ENCODE peak calls at places on chromosomes 7 and 10, in ten cellular contexts. U is astrocyte, G is Panc1, T is neural progenitor cell, D is brain microvascular endothelial cell, X is endothelial cell, I is H9, V is bronchial epithelial cell, O is AG04449, Q is heart right ventricle. N is an unnamed sample.

GRCh38 chr10:43140414-43140813 is 2.2 kb downstream of the CSGALNACT2 start:
- DNase-seq in T (no peak), I (no peak), Q (no peak), U (peak; percentile 89), O (peak; percentile 85), V (peak; percentile 99), D (peak; percentile 78), G (peak; percentile 91), X (no peak), N (no peak)

GRCh38 chr10:131846224-131847101 is 54.3 kb upstream of the PPP2R2D start:
- DNase-seq in D (no peak), O (no peak), G (no peak), V (no peak), I (peak; percentile 24), U (no peak), Q (no peak), T (no peak), X (no peak), N (no peak)

GRCh38 chr7:129829677-129830631 is 122.8 kb downstream of the UBE2H start:
- DNase-seq in T (peak; percentile 92), X (peak; percentile 60), V (peak; percentile 71), U (peak; percentile 72), Q (peak; percentile 62), G (peak; percentile 67), O (no peak), I (peak; percentile 79), D (peak; percentile 56), N (peak; percentile 58)

GRCh38 chr10:100939763-100940344 is 27.1 kb downstream of the SLF2 start:
- DNase-seq in Q (no peak), G (no peak), V (no peak), X (no peak), I (no peak), D (no peak), O (peak; percentile 46), U (no peak), T (no peak), N (no peak)

GRCh38 chr10:16644146-16644545 is 122.5 kb upstream of the C1QL3 start:
- DNase-seq in I (no peak), T (no peak), X (no peak), V (peak; percentile 97), U (peak; percentile 55), D (peak; percentile 19), G (peak; percentile 27), Q (no peak), O (peak; percentile 12), N (peak; percentile 45)

GRCh38 chr10:2909921-2910320 is 157.4 kb upstream of the PFKP start:
- DNase-seq in X (no peak), T (no peak), O (no peak), I (no peak), U (no peak), D (no peak), V (no peak), G (no peak), Q (no peak), N (no peak)

GRCh38 chr10:113087082-113088029 is 137.3 kb downstream of the TCF7L2 start:
- DNase-seq in O (peak; percentile 95), D (peak; percentile 99), I (peak; percentile 84), U (peak; percentile 100), Q (peak; percentile 27), V (peak; percentile 98), T (no peak), X (peak; percentile 7), G (peak; percentile 96), N (peak; percentile 79)

GRCh38 chr10:44885710-44886109 is 25.4 kb upstream of the TMEM72 start:
- DNase-seq in D (no peak), X (no peak), T (no peak), Q (no peak), U (no peak), G (no peak), O (no peak), V (no peak), I (no peak), N (no peak)

GRCh38 chr10:73863039-73863817 is 11.1 kb downstream of the CAMK2G start:
- DNase-seq in G (no peak), I (no peak), V (no peak), X (no peak), T (peak; percentile 33), Q (no peak), U (no peak), D (no peak), O (no peak), N (no peak)

GRCh38 chr7:9937944-9938631 is 1035.6 kb upstream of the PHF14 start:
- DNase-seq in O (no peak), D (no peak), U (peak; percentile 87), I (no peak), V (peak; percentile 59), Q (no peak), T (no peak), G (peak; percentile 8), X (no peak), N (no peak)

GRCh38 chr7:4151926-4152549 is 530.1 kb upstream of the FOXK1 start:
- DNase-seq in O (no peak), I (no peak), G (no peak), Q (no peak), V (no peak), D (no peak), X (no peak), U (no peak), T (no peak), N (no peak)
- TF ChIP-seq CTCF in O (no peak), I (no peak), G (no peak), Q (no peak), V (no peak), D (no peak), X (no peak), U (no peak), T (no peak), N (no peak)

DNA sequence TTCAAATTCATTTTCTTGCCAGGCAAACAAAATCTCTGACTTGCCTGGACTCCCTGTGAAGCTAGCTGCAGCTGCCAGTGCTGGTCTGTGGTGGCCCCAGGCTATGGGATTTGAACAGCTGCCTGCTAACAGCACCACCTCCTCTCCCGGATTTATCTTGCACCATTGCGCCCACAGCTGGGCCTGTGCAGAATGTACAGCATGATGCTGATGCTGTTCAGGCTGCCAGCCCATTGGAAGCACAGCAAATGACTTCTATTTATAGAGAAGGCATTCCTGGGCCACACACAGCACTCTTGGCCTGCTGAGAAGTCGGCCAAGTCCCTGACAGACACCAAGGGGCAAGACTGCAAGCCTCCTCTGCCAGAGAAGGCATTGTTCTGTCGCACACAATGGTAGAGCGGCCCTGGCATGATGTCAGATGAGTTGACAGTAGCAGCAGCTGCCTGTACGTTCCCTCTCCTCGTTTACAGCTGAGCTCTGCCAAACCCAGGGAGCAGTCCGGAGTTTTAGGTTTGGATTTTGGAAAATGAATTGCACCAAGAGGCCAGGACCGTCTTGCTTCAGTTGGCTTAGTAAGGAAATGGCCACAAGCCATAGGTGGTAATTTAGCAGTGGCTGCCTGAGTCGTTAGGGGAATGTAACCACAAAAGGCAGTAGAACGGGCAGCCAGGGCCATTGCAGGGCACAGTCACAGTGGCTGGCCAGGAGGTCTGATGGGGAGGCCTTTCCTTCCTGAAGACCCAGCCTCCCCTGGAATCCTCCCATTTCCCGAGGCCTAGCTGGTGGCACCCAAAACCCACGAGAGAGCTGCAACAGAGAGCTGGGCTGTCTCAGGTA is 38.5 kb downstream of the MTURN start:
- DNase-seq in G (no peak), O (peak; percentile 93), X (no peak), I (no peak), T (peak; percentile 71), Q (peak; percentile 75), V (peak; percentile 99), D (peak; percentile 68), U (peak; percentile 81), N (peak; percentile 100)
- TF ChIP-seq CTCF in G (peak; percentile 11), O (peak; percentile 70), X (no peak), I (no peak), T (peak; percentile 42), Q (peak; percentile 21), V (peak; percentile 72), D (peak; percentile 30), U (peak; percentile 5), N (peak; percentile 65)

GRCh38 chr7:86469680-86470295 is 173.9 kb upstream of the GRM3 start:
- DNase-seq in I (peak; percentile 84), O (no peak), Q (peak; percentile 13), T (peak; percentile 93), D (peak; percentile 59), U (peak; percentile 49), V (peak; percentile 76), G (peak; percentile 76), X (peak; percentile 82), N (peak; percentile 25)
- TF ChIP-seq CTCF in I (peak; percentile 88), O (peak; percentile 37), Q (peak; percentile 57), T (peak; percentile 98), D (peak; percentile 71), U (peak; percentile 87), V (peak; percentile 70), G (peak; percentile 82), X (peak; percentile 93), N (peak; percentile 83)

DNA sequence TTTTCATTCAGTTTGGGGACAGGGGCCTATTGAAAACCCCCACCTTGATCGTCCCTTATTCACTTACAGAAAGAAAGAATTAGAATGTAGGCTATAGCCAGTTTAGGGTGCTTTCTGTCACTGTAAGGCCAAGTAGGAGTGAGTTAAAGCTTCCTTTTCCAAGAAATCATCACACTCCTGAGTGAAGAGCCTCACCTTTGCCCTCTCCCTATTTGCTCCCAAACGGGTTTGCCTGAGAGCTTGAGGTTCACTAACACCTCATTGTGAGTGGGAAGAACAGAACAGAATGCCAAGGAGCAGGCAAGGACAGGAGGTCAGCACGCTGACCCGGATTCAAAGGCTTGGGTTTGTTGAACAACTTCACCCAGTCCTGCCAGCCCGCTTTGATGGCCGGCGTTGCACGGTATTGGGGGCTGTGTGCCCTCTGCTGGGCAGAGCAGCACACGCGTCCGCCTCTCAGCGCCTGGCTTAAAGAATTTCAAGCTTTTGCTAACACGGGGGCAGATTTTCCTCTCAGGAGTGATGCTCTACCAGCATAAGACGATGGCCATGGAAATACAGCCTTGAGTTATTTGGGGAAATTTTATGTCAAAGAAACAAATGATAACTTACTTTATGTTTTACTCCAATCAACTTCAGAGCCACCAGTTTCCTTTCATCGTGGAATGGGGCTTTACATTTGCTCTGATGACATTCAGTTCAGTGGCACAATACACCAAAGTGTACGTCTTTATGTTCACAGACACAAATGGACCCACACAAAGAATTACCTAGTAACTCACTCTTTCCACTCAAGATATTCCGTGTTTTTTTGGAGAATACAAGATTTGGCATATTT is 470.0 kb downstream of the SUGCT start:
- DNase-seq in Q (peak; percentile 21), D (peak; percentile 25), G (peak; percentile 12), T (peak; percentile 84), X (peak; percentile 65), V (peak; percentile 28), I (peak; percentile 75), U (peak; percentile 39), O (no peak), N (no peak)
- TF ChIP-seq CTCF in Q (peak; percentile 63), D (peak; percentile 96), G (peak; percentile 90), T (peak; percentile 88), X (peak; percentile 42), V (peak; percentile 78), I (peak; percentile 89), U (peak; percentile 74), O (peak; percentile 60), N (peak; percentile 40)

GRCh38 chr10:91579351-91579985 is 53.4 kb downstream of the PPP1R3C start:
- DNase-seq in D (peak; percentile 7), O (no peak), G (no peak), V (no peak), U (peak; percentile 79), Q (no peak), I (no peak), T (no peak), X (no peak), N (no peak)
- TF ChIP-seq CTCF in D (no peak), O (no peak), G (no peak), V (no peak), U (no peak), Q (no peak), I (no peak), T (no peak), X (no peak), N (no peak)